ENCODE peak calls at places on chromosome 19, in four cellular contexts. O, R, G and S are unnamed samples.

GRCh38 chr19:41746593-41747227 is 8.6 kb upstream of the CEACAM6 start:
- DNase-seq in O (peak), R (peak), G (peak), S (peak)

GRCh38 chr19:36169084-36169760 is 17.0 kb upstream of the COX7A1 start:
- DNase-seq in O (no peak), R (no peak), G (peak), S (no peak)

GRCh38 chr19:49798574-49798973 is 14.5 kb downstream of the FUZ start:
- DNase-seq in O (no peak), R (no peak), G (peak), S (no peak)

GRCh38 chr19:21143428-21143827 is 1.6 kb downstream of the ZNF431 start:
- DNase-seq in O (no peak), R (no peak), G (no peak), S (no peak)

GRCh38 chr19:33690461-33691427 is 69.0 kb downstream of the CHST8 start:
- DNase-seq in O (no peak), R (no peak), G (no peak), S (no peak)

GRCh38 chr19:46818812-46819211 is 30.4 kb upstream of the SLC1A5 start:
- DNase-seq in O (no peak), R (no peak), G (no peak), S (peak)

GRCh38 chr19:5767949-5768348 is 16.6 kb downstream of the PRR22 start:
- DNase-seq in O (no peak), R (no peak), G (no peak), S (no peak)

GRCh38 chr19:8512115-8512967 is 1.6 kb downstream of the ZNF414 start:
- DNase-seq in O (peak), R (no peak), G (peak), S (peak)

GRCh38 chr19:10514211-10515145 is 2.8 kb downstream of the S1PR5 start:
- DNase-seq in O (no peak), R (no peak), G (no peak), S (no peak)

GRCh38 chr19:35136977-35137702 is 1.5 kb upstream of the FXYD1 start:
- DNase-seq in O (no peak), R (no peak), G (no peak), S (no peak)

GRCh38 chr19:49940482-49940791 is 11.1 kb upstream of the NUP62 start:
- DNase-seq in O (no peak), R (no peak), G (no peak), S (no peak)

GRCh38 chr19:48302600-48302959 is 22.8 kb upstream of the EMP3 start:
- DNase-seq in O (no peak), R (no peak), G (no peak), S (no peak)

GRCh38 chr19:19043481-19043880 is 10.1 kb downstream of the ARMC6 start:
- DNase-seq in O (no peak), R (no peak), G (no peak), S (no peak)

GRCh38 chr19:35246466-35247096 is 2.2 kb upstream of the LSR start:
- DNase-seq in O (no peak), R (no peak), G (peak), S (no peak)

GRCh38 chr19:49431330-49431749 is 6.2 kb downstream of the GFY start:
- DNase-seq in O (no peak), R (no peak), G (no peak), S (no peak)

GRCh38 chr19:48660854-48661731 is 11.7 kb downstream of the NTN5 start:
- DNase-seq in O (peak), R (peak), G (peak), S (peak)

GRCh38 chr19:51339687-51340656 is 2.0 kb downstream of the VSIG10L start:
- DNase-seq in O (peak), R (peak), G (peak), S (peak)

GRCh38 chr19:10173527-10173926 is 21.2 kb downstream of the DNMT1 start:
- DNase-seq in O (no peak), R (no peak), G (no peak), S (peak)

GRCh38 chr19:34508540-34508939 is 27.0 kb downstream of the WTIP start:
- DNase-seq in O (no peak), R (no peak), G (no peak), S (no peak)

GRCh38 chr19:11481777-11482383 is 1.0 kb upstream of the ELAVL3 start:
- DNase-seq in O (peak), R (peak), G (peak), S (peak)

GRCh38 chr19:20928371-20928770 is 5.3 kb downstream of the ZNF85 start:
- DNase-seq in O (peak), R (no peak), G (no peak), S (no peak)

GRCh38 chr19:54364775-54365257 is at the start of gene LAIR1:
- DNase-seq in O (no peak), R (no peak), G (peak), S (peak)

GRCh38 chr19:40567750-40568494 is 8.8 kb upstream of the SHKBP1 start:
- DNase-seq in O (no peak), R (no peak), G (no peak), S (no peak)

GRCh38 chr19:33375760-33376159 is 2.3 kb downstream of the CEBPG start:
- DNase-seq in O (peak), R (no peak), G (peak), S (no peak)

GRCh38 chr19:40461669-40462221 is 3.8 kb downstream of the BLVRB start:
- DNase-seq in O (no peak), R (no peak), G (peak), S (peak)

GRCh38 chr19:53813996-53814395 is 10.1 kb downstream of the NLRP12 start:
- DNase-seq in O (peak), R (no peak), G (no peak), S (peak)

GRCh38 chr19:10593820-10594637 is 6.9 kb upstream of the AP1M2 start:
- DNase-seq in O (no peak), R (no peak), G (peak), S (no peak)

GRCh38 chr19:13613447-13613846 is 107.2 kb upstream of the CACNA1A start:
- DNase-seq in O (no peak), R (no peak), G (no peak), S (no peak)

GRCh38 chr19:22608441-22608840 is 25.7 kb upstream of the ZNF492 start:
- DNase-seq in O (no peak), R (no peak), G (no peak), S (no peak)

GRCh38 chr19:19539738-19540703 is 2.0 kb downstream of the CILP2 start:
- DNase-seq in O (no peak), R (no peak), G (peak), S (no peak)

GRCh38 chr19:35509018-35509652 is 4.3 kb downstream of the DMKN start:
- DNase-seq in O (no peak), R (no peak), G (peak), S (no peak)

GRCh38 chr19:2422951-2423880 is 4.2 kb downstream of the TIMM13 start:
- DNase-seq in O (no peak), R (no peak), G (no peak), S (no peak)

GRCh38 chr19:5128932-5129389 is 160.0 kb downstream of the KDM4B start:
- DNase-seq in O (no peak), R (no peak), G (no peak), S (peak)

GRCh38 chr19:46984077-46985010 is 35.3 kb upstream of the NPAS1 start:
- DNase-seq in O (no peak), R (no peak), G (no peak), S (peak)

GRCh38 chr19:8641908-8642547 is 11.6 kb downstream of the NFILZ start:
- DNase-seq in O (peak), R (no peak), G (no peak), S (peak)

GRCh38 chr19:7869910-7870511 is 4.2 kb downstream of the PRR36 start:
- DNase-seq in O (no peak), R (no peak), G (peak), S (peak)

GRCh38 chr19:35559781-35560180 is 3.7 kb downstream of the ATP4A start:
- DNase-seq in O (no peak), R (no peak), G (no peak), S (no peak)

GRCh38 chr19:55382522-55383054 is 1.5 kb downstream of the TMEM238 start:
- DNase-seq in O (no peak), R (no peak), G (no peak), S (no peak)

GRCh38 chr19:55385236-55385748 is 440 bp upstream of the RPL28 start:
- DNase-seq in O (peak), R (peak), G (peak), S (peak)

GRCh38 chr19:55383279-55383788 is 758 bp downstream of the TMEM238 start:
- DNase-seq in O (no peak), R (no peak), G (peak), S (no peak)

GRCh38 chr19:55384576-55385235 is 614 bp upstream of the TMEM238 start:
- DNase-seq in O (no peak), R (no peak), G (no peak), S (peak)

GRCh38 chr19:55383789-55384575 is at the start of gene TMEM238:
- DNase-seq in O (no peak), R (peak), G (peak), S (peak)
- TF ChIP-seq POLR2A in O (no peak), R (no peak), G (peak), S (no peak)

GRCh38 chr19:37972803-37973202 is 65.8 kb downstream of the SIPA1L3 start:
- DNase-seq in O (no peak), R (no peak), G (no peak), S (no peak)

GRCh38 chr19:37973666-37974065 is 66.7 kb downstream of the SIPA1L3 start:
- DNase-seq in O (no peak), R (no peak), G (no peak), S (no peak)

GRCh38 chr19:37977391-37977790 is 70.4 kb downstream of the SIPA1L3 start:
- DNase-seq in O (no peak), R (no peak), G (no peak), S (no peak)

GRCh38 chr19:37975596-37976515 is 68.8 kb downstream of the SIPA1L3 start:
- DNase-seq in O (no peak), R (no peak), G (no peak), S (no peak)

GRCh38 chr19:37975071-37975470 is 68.1 kb downstream of the SIPA1L3 start:
- DNase-seq in O (no peak), R (no peak), G (peak), S (no peak)
- TF ChIP-seq POLR2A in O (no peak), R (no peak), G (no peak), S (no peak)

DNA sequence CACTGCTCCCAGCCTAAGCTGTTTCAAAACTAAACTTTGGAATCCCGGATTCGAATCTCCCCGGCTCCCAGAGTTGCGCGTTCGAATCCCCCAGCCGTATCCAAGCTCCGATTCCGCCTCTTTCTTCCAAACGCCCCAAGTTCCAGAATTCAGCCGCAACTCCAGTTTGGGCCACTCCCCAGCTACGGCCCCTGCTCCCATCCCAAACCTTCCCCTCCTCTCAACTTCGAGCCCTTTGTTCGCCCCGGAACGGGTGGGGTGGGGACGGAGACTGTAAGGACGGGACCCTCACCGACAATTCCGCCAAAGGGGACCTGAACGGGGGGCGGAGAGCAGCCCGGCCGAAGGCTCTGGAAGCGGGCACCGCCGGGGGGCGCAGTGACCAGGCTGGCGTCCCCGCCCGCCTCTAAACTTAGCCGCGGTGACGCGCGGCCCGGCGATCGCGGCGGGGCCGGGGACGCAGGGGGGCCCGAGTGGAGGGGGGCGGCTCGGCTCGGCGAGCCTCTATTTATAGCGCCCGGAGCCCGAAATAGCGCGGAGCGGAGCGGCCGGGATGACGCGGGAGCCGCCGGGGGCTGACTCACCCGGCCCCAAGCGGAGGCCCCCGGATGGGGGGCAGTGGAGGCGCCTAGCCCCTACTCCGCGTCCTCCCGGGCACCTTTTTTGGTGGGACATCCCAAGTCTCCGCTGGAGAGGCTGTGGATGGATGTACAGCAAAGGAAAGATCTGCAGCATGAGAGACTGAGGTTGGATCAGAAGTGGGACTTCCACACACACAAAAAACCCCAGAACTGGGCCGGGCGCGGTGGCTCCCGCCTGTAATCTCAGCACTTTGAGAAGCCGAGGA is 4.9 kb upstream of the ERCC1 start:
- DNase-seq in O (no peak), R (peak), G (no peak), S (peak)
- TF ChIP-seq POLR2A in O (no peak), R (no peak), G (no peak), S (no peak)

GRCh38 chr19:4061178-4061682 is 5.5 kb downstream of the ZBTB7A start:
- DNase-seq in O (peak), R (no peak), G (peak), S (no peak)
- TF ChIP-seq POLR2A in O (no peak), R (no peak), G (peak), S (no peak)